ENCODE peak calls at places on chromosomes 11 and 22, in nine cellular contexts. One of them, this sample, is unnamed.
A peak's percentile ranks its signal among the peaks of the same experiment; 100 is the strongest.

GRCh38 chr11:20021212-20021611 is 139.1 kb downstream of the DBX1 start:
- DNase-seq in HepG2: peak; percentile 72
- DNase-seq in heart left ventricle: no peak
- DNase-seq in left ventricle myocardium inferior: no peak
- DNase-seq in B cell: no peak
- DNase-seq in PC-3: peak; percentile 63
- DNase-seq in spleen: no peak
- DNase-seq in left lung: no peak
- DNase-seq in nephron progenitor cell: no peak
- DNase-seq in this sample: no peak

GRCh38 chr11:85974126-85974525 is 94.8 kb downstream of the PICALM start:
- DNase-seq in left ventricle myocardium inferior: no peak
- DNase-seq in nephron progenitor cell: no peak
- DNase-seq in spleen: no peak
- DNase-seq in HepG2: no peak
- DNase-seq in left lung: no peak
- DNase-seq in PC-3: no peak
- DNase-seq in B cell: no peak
- DNase-seq in heart left ventricle: no peak
- DNase-seq in this sample: no peak

GRCh38 chr11:16252373-16252772 is 104.0 kb downstream of the SOX6 start:
- DNase-seq in B cell: no peak
- DNase-seq in heart left ventricle: no peak
- DNase-seq in PC-3: peak; percentile 16
- DNase-seq in left lung: no peak
- DNase-seq in spleen: no peak
- DNase-seq in nephron progenitor cell: no peak
- DNase-seq in left ventricle myocardium inferior: no peak
- DNase-seq in HepG2: peak; percentile 12
- DNase-seq in this sample: no peak

GRCh38 chr22:45240137-45240809 is 421 bp downstream of the KIAA0930 start:
- DNase-seq in spleen: peak; percentile 92
- DNase-seq in PC-3: no peak
- DNase-seq in nephron progenitor cell: peak; percentile 37
- DNase-seq in left lung: no peak
- DNase-seq in heart left ventricle: peak; percentile 37
- DNase-seq in B cell: no peak
- DNase-seq in left ventricle myocardium inferior: no peak
- DNase-seq in HepG2: no peak
- DNase-seq in this sample: peak; percentile 76

GRCh38 chr22:41833369-41834004 is 582 bp downstream of the SREBF2 start:
- DNase-seq in spleen: peak; percentile 90
- DNase-seq in PC-3: peak; percentile 6
- DNase-seq in left ventricle myocardium inferior: peak; percentile 30
- DNase-seq in HepG2: no peak
- DNase-seq in nephron progenitor cell: peak; percentile 64
- DNase-seq in left lung: peak; percentile 62
- DNase-seq in B cell: peak; percentile 43
- DNase-seq in heart left ventricle: peak; percentile 52
- DNase-seq in this sample: peak; percentile 57

GRCh38 chr11:4071828-4072421 is 22.7 kb upstream of the RRM1 start:
- DNase-seq in heart left ventricle: no peak
- DNase-seq in B cell: no peak
- DNase-seq in nephron progenitor cell: no peak
- DNase-seq in left lung: no peak
- DNase-seq in PC-3: no peak
- DNase-seq in left ventricle myocardium inferior: no peak
- DNase-seq in spleen: no peak
- DNase-seq in HepG2: no peak
- DNase-seq in this sample: no peak

GRCh38 chr22:31753005-31753633 is 700 bp upstream of the DEPDC5 start:
- DNase-seq in spleen: peak; percentile 89
- DNase-seq in left ventricle myocardium inferior: peak; percentile 37
- DNase-seq in heart left ventricle: peak; percentile 50
- DNase-seq in B cell: no peak
- DNase-seq in HepG2: peak; percentile 87
- DNase-seq in nephron progenitor cell: peak; percentile 80
- DNase-seq in PC-3: peak; percentile 5
- DNase-seq in left lung: peak; percentile 56
- DNase-seq in this sample: peak; percentile 43

GRCh38 chr22:50396751-50397370 is 53.7 kb downstream of the PPP6R2 start:
- DNase-seq in PC-3: peak; percentile 11
- DNase-seq in heart left ventricle: no peak
- DNase-seq in spleen: no peak
- DNase-seq in B cell: no peak
- DNase-seq in left lung: no peak
- DNase-seq in HepG2: peak; percentile 97
- DNase-seq in nephron progenitor cell: no peak
- DNase-seq in left ventricle myocardium inferior: no peak
- DNase-seq in this sample: no peak

GRCh38 chr11:45872513-45873356 is 12.7 kb upstream of the MAPK8IP1 start:
- DNase-seq in left ventricle myocardium inferior: no peak
- DNase-seq in left lung: no peak
- DNase-seq in nephron progenitor cell: peak; percentile 76
- DNase-seq in PC-3: peak; percentile 59
- DNase-seq in B cell: peak; percentile 44
- DNase-seq in heart left ventricle: peak; percentile 57
- DNase-seq in spleen: no peak
- DNase-seq in HepG2: peak; percentile 29
- DNase-seq in this sample: peak; percentile 44

GRCh38 chr11:65919151-65920034 is at the start of gene DRAP1:
- DNase-seq in heart left ventricle: peak; percentile 99
- DNase-seq in left ventricle myocardium inferior: peak; percentile 99
- DNase-seq in nephron progenitor cell: peak; percentile 100
- DNase-seq in left lung: peak; percentile 99
- DNase-seq in spleen: peak; percentile 100
- DNase-seq in PC-3: peak; percentile 98
- DNase-seq in HepG2: peak; percentile 94
- DNase-seq in B cell: peak; percentile 98
- DNase-seq in this sample: peak; percentile 100

GRCh38 chr11:32713496-32713895 is 81.0 kb downstream of the CCDC73 start:
- DNase-seq in PC-3: peak; percentile 46
- DNase-seq in B cell: no peak
- DNase-seq in spleen: no peak
- DNase-seq in nephron progenitor cell: no peak
- DNase-seq in HepG2: no peak
- DNase-seq in left lung: no peak
- DNase-seq in left ventricle myocardium inferior: no peak
- DNase-seq in heart left ventricle: no peak
- DNase-seq in this sample: no peak
- TF ChIP-seq CTCF in PC-3: peak; percentile 71
- TF ChIP-seq CTCF in B cell: peak; percentile 27
- TF ChIP-seq CTCF in spleen: no peak
- TF ChIP-seq CTCF in nephron progenitor cell: peak; percentile 43
- TF ChIP-seq CTCF in HepG2: peak; percentile 21
- TF ChIP-seq CTCF in left lung: no peak
- TF ChIP-seq CTCF in left ventricle myocardium inferior: peak; percentile 49
- TF ChIP-seq CTCF in heart left ventricle: no peak
- TF ChIP-seq CTCF in this sample: no peak

GRCh38 chr11:117428856-117429229 is 101.2 kb downstream of the CEP164 start:
- DNase-seq in spleen: no peak
- DNase-seq in left ventricle myocardium inferior: no peak
- DNase-seq in HepG2: no peak
- DNase-seq in heart left ventricle: no peak
- DNase-seq in left lung: no peak
- DNase-seq in B cell: no peak
- DNase-seq in nephron progenitor cell: no peak
- DNase-seq in PC-3: no peak
- DNase-seq in this sample: no peak
- TF ChIP-seq CTCF in spleen: no peak
- TF ChIP-seq CTCF in left ventricle myocardium inferior: no peak
- TF ChIP-seq CTCF in HepG2: no peak
- TF ChIP-seq CTCF in heart left ventricle: no peak
- TF ChIP-seq CTCF in left lung: no peak
- TF ChIP-seq CTCF in B cell: no peak
- TF ChIP-seq CTCF in nephron progenitor cell: no peak
- TF ChIP-seq CTCF in PC-3: peak; percentile 25
- TF ChIP-seq CTCF in this sample: no peak

GRCh38 chr11:7830740-7831139 is 34.0 kb upstream of the OR5P2 start:
- DNase-seq in PC-3: no peak
- DNase-seq in nephron progenitor cell: no peak
- DNase-seq in heart left ventricle: no peak
- DNase-seq in left ventricle myocardium inferior: no peak
- DNase-seq in B cell: no peak
- DNase-seq in spleen: no peak
- DNase-seq in HepG2: no peak
- DNase-seq in left lung: no peak
- DNase-seq in this sample: no peak

GRCh38 chr11:7833527-7833926 is 36.8 kb upstream of the OR5P2 start:
- DNase-seq in spleen: no peak
- DNase-seq in heart left ventricle: no peak
- DNase-seq in PC-3: no peak
- DNase-seq in left ventricle myocardium inferior: no peak
- DNase-seq in nephron progenitor cell: no peak
- DNase-seq in left lung: no peak
- DNase-seq in HepG2: no peak
- DNase-seq in B cell: no peak
- DNase-seq in this sample: no peak
- TF ChIP-seq CTCF in spleen: no peak
- TF ChIP-seq CTCF in heart left ventricle: no peak
- TF ChIP-seq CTCF in PC-3: no peak
- TF ChIP-seq CTCF in left ventricle myocardium inferior: no peak
- TF ChIP-seq CTCF in nephron progenitor cell: no peak
- TF ChIP-seq CTCF in left lung: no peak
- TF ChIP-seq CTCF in HepG2: no peak
- TF ChIP-seq CTCF in B cell: no peak
- TF ChIP-seq CTCF in this sample: no peak

DNA sequence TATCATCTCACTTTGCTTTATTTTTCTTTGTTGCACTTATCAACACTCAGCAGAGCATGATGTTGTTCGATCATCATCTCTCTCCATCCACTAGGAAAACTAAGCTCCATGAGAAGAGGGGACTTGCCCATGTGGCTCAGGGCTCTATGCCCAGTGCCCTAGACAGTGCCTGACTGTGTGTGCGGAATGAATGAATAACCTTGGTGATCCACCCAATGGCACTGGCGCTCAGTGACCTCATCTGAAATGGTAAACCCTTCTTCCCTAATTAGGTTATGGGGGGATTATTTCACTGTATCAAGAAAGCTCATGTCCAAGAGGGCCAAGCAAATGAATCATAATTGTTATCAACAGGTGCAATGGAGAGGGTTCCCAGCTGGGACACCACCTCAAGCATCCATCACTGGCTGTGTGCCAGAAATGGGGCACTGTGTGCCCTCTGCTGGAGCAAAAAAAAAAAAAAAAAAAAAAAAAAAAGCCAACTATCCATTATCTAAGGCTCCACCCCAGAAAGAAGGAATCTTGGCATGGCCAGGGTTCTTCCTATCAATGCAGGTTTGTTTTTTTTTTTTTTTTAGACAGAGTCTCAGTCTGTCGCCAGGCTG is 172.6 kb downstream of the LARGE1 start:
- DNase-seq in heart left ventricle: peak; percentile 47
- DNase-seq in HepG2: no peak
- DNase-seq in left ventricle myocardium inferior: no peak
- DNase-seq in spleen: no peak
- DNase-seq in PC-3: no peak
- DNase-seq in B cell: no peak
- DNase-seq in nephron progenitor cell: no peak
- DNase-seq in left lung: no peak
- DNase-seq in this sample: no peak
- TF ChIP-seq CTCF in heart left ventricle: no peak
- TF ChIP-seq CTCF in HepG2: no peak
- TF ChIP-seq CTCF in left ventricle myocardium inferior: peak; percentile 11
- TF ChIP-seq CTCF in spleen: no peak
- TF ChIP-seq CTCF in PC-3: no peak
- TF ChIP-seq CTCF in B cell: no peak
- TF ChIP-seq CTCF in nephron progenitor cell: no peak
- TF ChIP-seq CTCF in left lung: no peak
- TF ChIP-seq CTCF in this sample: no peak

DNA sequence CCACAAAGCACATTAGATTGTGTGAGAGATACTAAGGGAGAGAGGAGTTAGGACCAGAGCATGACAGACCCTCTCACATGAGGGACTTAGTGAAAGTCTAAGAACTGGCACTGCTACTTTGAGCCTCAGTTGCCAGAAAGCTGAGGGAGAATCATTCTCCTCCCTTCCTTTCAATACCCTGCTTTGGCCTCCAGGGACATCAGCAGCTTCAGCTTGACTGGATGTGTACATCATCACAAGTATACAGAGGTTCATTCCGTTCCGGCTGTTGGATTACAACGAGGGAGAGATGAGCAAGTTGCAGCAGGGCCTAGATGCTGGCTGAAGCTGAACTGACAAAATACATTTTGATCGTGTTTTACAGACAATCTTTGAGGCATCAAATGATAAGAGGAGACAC is 15.7 kb upstream of the ANO5 start:
- DNase-seq in PC-3: no peak
- DNase-seq in heart left ventricle: no peak
- DNase-seq in left lung: no peak
- DNase-seq in left ventricle myocardium inferior: no peak
- DNase-seq in spleen: no peak
- DNase-seq in nephron progenitor cell: no peak
- DNase-seq in HepG2: peak; percentile 5
- DNase-seq in B cell: no peak
- DNase-seq in this sample: no peak
- TF ChIP-seq CTCF in PC-3: no peak
- TF ChIP-seq CTCF in heart left ventricle: no peak
- TF ChIP-seq CTCF in left lung: no peak
- TF ChIP-seq CTCF in left ventricle myocardium inferior: peak; percentile 34
- TF ChIP-seq CTCF in spleen: no peak
- TF ChIP-seq CTCF in nephron progenitor cell: no peak
- TF ChIP-seq CTCF in HepG2: no peak
- TF ChIP-seq CTCF in B cell: no peak
- TF ChIP-seq CTCF in this sample: no peak

DNA sequence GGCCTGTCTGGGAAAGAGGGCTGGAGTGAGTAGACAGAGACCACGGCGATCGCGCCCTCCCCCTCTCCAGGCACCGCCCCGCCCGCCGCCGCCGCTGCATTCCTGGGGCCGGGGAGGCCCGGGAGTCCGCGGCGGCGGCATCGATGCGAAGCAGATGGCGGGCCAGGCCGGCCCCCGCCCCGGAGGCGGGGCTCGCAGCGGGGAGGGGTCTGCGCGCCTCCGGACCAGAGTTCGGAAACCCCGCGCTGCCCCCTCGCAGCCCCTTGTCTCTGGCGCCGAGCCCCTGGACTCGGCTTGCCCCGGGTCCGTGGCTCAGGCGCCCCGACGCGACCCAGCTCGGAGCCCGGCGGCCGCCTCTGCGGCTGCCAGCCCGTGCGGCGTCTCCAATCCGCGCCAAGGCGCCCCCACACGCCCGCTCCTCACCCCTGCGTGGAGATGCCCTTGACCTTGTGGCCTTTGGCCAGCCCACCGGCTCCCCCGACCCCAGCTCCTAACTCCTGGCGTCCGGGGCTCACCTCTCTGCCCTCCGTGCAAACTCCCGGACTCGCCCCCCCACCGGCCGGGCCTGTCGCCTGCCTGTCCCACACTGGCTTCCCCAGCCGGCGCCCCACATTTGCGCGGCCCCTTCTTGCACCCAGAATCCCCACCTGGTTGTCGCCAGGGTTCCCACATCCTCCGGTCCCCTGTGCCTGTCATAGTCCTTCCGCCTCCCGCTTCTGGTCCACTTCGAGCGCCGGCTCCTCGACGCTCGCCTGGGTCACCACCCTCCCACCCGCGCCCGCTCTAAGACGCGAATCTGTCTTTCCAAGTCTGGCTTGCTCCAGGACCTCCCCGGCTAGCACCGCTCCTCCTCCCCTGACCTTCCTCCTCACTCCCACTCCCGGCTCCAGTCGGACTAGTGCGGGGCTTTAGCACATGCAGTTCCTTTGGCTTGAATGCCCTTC is 1.0 kb downstream of the SCARF2 start:
- DNase-seq in left lung: peak; percentile 30
- DNase-seq in left ventricle myocardium inferior: no peak
- DNase-seq in nephron progenitor cell: peak; percentile 85
- DNase-seq in HepG2: no peak
- DNase-seq in PC-3: no peak
- DNase-seq in B cell: no peak
- DNase-seq in heart left ventricle: no peak
- DNase-seq in spleen: peak; percentile 80
- DNase-seq in this sample: peak; percentile 53
- TF ChIP-seq CTCF in left lung: no peak
- TF ChIP-seq CTCF in left ventricle myocardium inferior: no peak
- TF ChIP-seq CTCF in nephron progenitor cell: no peak
- TF ChIP-seq CTCF in HepG2: no peak
- TF ChIP-seq CTCF in PC-3: no peak
- TF ChIP-seq CTCF in B cell: no peak
- TF ChIP-seq CTCF in heart left ventricle: no peak
- TF ChIP-seq CTCF in spleen: no peak
- TF ChIP-seq CTCF in this sample: no peak